ENCODE peak calls at places on chromosomes 13 and 19, in nine cellular contexts. M is activated T-helper 2 cell treated with anti-CD3 and anti-CD28 coated beads, Interferon-gamma antibody, Interleukin-2, Interleukin-4, amounts not matched to agents 10 μg/mL and 5 μg/mL and 100 μg/mL, durations not matched to agents 14 hours and 24 hours and 36 hours; X is stimulated activated CD4-positive, alpha-beta T cell treated with anti-CD3 and anti-CD28 coated beads, Interleukin-1b, Interleukin-23, amount 100 ng/mL, for 4 hours; P is T follicular helper cell; H is cardiac fibroblast; N is psoas muscle; D is iPS DF 6.9; E is NCI-H146; Y is NCI-H1930. L is an unnamed sample.

GRCh38 chr13:40271931-40272775 is 394.3 kb downstream of the FOXO1 start:
- DNase-seq in Y (no peak), P (no peak), M (no peak), X (peak), E (peak), H (peak), D (no peak), N (peak), L (peak)

GRCh38 chr13:45331123-45331619 is 9.8 kb downstream of the TPT1 start:
- DNase-seq in E (no peak), X (no peak), N (no peak), Y (no peak), P (no peak), H (no peak), D (no peak), M (no peak), L (no peak)

GRCh38 chr13:30881931-30882899 is 23.9 kb upstream of the MEDAG start:
- DNase-seq in N (no peak), D (no peak), Y (no peak), H (no peak), P (no peak), X (no peak), E (no peak), M (no peak), L (no peak)

GRCh38 chr19:38284422-38284821 is 19.6 kb upstream of the C19orf33 start:
- DNase-seq in M (no peak), E (no peak), D (no peak), Y (no peak), P (no peak), N (no peak), H (no peak), X (no peak), L (no peak)

GRCh38 chr13:63117710-63118109 is 1702.1 kb upstream of the PCDH20 start:
- DNase-seq in X (no peak), H (no peak), E (no peak), N (no peak), D (no peak), M (no peak), P (no peak), Y (no peak), L (no peak)

GRCh38 chr19:9958451-9958850 is 22.1 kb upstream of the OLFM2 start:
- DNase-seq in Y (no peak), E (no peak), H (peak), X (no peak), M (no peak), N (no peak), P (no peak), D (no peak), L (no peak)

GRCh38 chr13:97372929-97373328 is 61.0 kb upstream of the RAP2A start:
- DNase-seq in M (no peak), X (no peak), N (no peak), P (no peak), Y (no peak), E (no peak), D (no peak), H (no peak), L (no peak)

GRCh38 chr13:38334845-38335244 is 14.8 kb upstream of the UFM1 start:
- DNase-seq in E (no peak), M (no peak), Y (no peak), N (no peak), H (no peak), X (no peak), P (no peak), D (no peak), L (no peak)

GRCh38 chr13:34040863-34041262 is 222.9 kb downstream of the RFC3 start:
- DNase-seq in Y (no peak), P (no peak), H (no peak), N (no peak), D (no peak), M (no peak), X (no peak), E (no peak), L (no peak)

L was measured in H54.